ENCODE peak calls at places on chromosomes 6 and 20, in eight cellular contexts. L is neural crest cell, E is uterus, G is heart right ventricle, U is PC-3, P is breast epithelium, T is endodermal cell, Y is fibroblast of the aortic adventitia. D is an unnamed sample.
A peak's percentile ranks its signal among the peaks of the same experiment; 100 is the strongest.

GRCh38 chr6:111601875-111602274 is 3.8 kb downstream of the TRAF3IP2 start:
- DNase-seq in L (no peak), E (peak; percentile 68), G (no peak), U (no peak), P (no peak), T (no peak), Y (peak; percentile 97), D (no peak)

GRCh38 chr20:36836591-36837329 is 39.2 kb upstream of the TLDC2 start:
- DNase-seq in L (peak; percentile 66), E (no peak), G (peak; percentile 57), U (peak; percentile 64), P (no peak), T (peak; percentile 95), Y (no peak), D (no peak)

GRCh38 chr20:56202493-56203077 is 45.9 kb upstream of the MC3R start:
- DNase-seq in L (no peak), E (no peak), G (no peak), U (peak; percentile 64), P (no peak), T (no peak), Y (peak; percentile 20), D (no peak)

GRCh38 chr20:2899243-2899642 is 26.0 kb downstream of the PTPRA start:
- DNase-seq in L (no peak), E (no peak), G (no peak), U (no peak), P (no peak), T (no peak), Y (no peak), D (no peak)

GRCh38 chr6:43454290-43455033 is 886 bp downstream of the DLK2 start:
- DNase-seq in L (peak; percentile 90), E (peak; percentile 80), G (peak; percentile 87), U (peak; percentile 81), P (peak; percentile 84), T (peak; percentile 96), Y (peak; percentile 81), D (no peak)

GRCh38 chr20:50646483-50646996 is 44.8 kb downstream of the RIPOR3 start:
- DNase-seq in L (no peak), E (no peak), G (no peak), U (peak; percentile 39), P (no peak), T (no peak), Y (peak; percentile 64), D (no peak)

GRCh38 chr6:154606457-154606856 is 96.0 kb upstream of the CNKSR3 start:
- DNase-seq in L (no peak), E (no peak), G (no peak), U (no peak), P (no peak), T (no peak), Y (no peak), D (no peak)

GRCh38 chr6:5011346-5011745 is 7.5 kb upstream of the RPP40 start:
- DNase-seq in L (no peak), E (no peak), G (no peak), U (no peak), P (no peak), T (no peak), Y (no peak), D (no peak)

GRCh38 chr20:62159052-62159451 is 15.5 kb downstream of the SS18L1 start:
- DNase-seq in L (no peak), E (no peak), G (no peak), U (no peak), P (no peak), T (no peak), Y (no peak), D (no peak)

GRCh38 chr6:4870821-4871494 is 94.8 kb downstream of the CDYL start:
- DNase-seq in L (no peak), E (no peak), G (no peak), U (peak; percentile 7), P (no peak), T (no peak), Y (no peak), D (no peak)

GRCh38 chr6:14601490-14601889 is 483.9 kb downstream of the CD83 start:
- DNase-seq in L (no peak), E (no peak), G (no peak), U (no peak), P (no peak), T (no peak), Y (no peak), D (no peak)

GRCh38 chr6:132060591-132060990 is 109.4 kb upstream of the CCN2 start:
- DNase-seq in L (no peak), E (no peak), G (no peak), U (peak; percentile 82), P (no peak), T (no peak), Y (peak; percentile 56), D (no peak)

GRCh38 chr6:144405173-144405572 is 120.0 kb downstream of the UTRN start:
- DNase-seq in L (no peak), E (no peak), G (no peak), U (no peak), P (no peak), T (no peak), Y (peak; percentile 71), D (no peak)

GRCh38 chr6:155177369-155177961 is 86.3 kb upstream of the CLDN20 start:
- DNase-seq in L (peak; percentile 65), E (no peak), G (no peak), U (peak; percentile 83), P (no peak), T (peak; percentile 66), Y (peak; percentile 88), D (no peak)

GRCh38 chr6:116047173-116047933 is 13.3 kb downstream of the FRK start:
- DNase-seq in L (no peak), E (no peak), G (no peak), U (peak; percentile 26), P (no peak), T (no peak), Y (no peak), D (no peak)

GRCh38 chr20:21315138-21315537 is 12.0 kb downstream of the XRN2 start:
- DNase-seq in L (no peak), E (no peak), G (no peak), U (no peak), P (no peak), T (no peak), Y (peak; percentile 96), D (no peak)

GRCh38 chr6:66421570-66421969 is 714.5 kb upstream of the EYS start:
- DNase-seq in L (peak; percentile 30), E (no peak), G (no peak), U (peak; percentile 29), P (no peak), T (peak; percentile 66), Y (no peak), D (no peak)

GRCh38 chr6:2081155-2082138 is 164.0 kb downstream of the GMDS start:
- DNase-seq in L (no peak), E (no peak), G (no peak), U (no peak), P (no peak), T (no peak), Y (no peak), D (no peak)

GRCh38 chr20:31406115-31406514 is at the start of gene DEFB121:
- DNase-seq in L (no peak), E (no peak), G (no peak), U (no peak), P (no peak), T (no peak), Y (no peak), D (no peak)

GRCh38 chr6:153167907-153168306 is 36.8 kb upstream of the RGS17 start:
- DNase-seq in L (no peak), E (no peak), G (no peak), U (no peak), P (no peak), T (no peak), Y (no peak), D (no peak)

DNA sequence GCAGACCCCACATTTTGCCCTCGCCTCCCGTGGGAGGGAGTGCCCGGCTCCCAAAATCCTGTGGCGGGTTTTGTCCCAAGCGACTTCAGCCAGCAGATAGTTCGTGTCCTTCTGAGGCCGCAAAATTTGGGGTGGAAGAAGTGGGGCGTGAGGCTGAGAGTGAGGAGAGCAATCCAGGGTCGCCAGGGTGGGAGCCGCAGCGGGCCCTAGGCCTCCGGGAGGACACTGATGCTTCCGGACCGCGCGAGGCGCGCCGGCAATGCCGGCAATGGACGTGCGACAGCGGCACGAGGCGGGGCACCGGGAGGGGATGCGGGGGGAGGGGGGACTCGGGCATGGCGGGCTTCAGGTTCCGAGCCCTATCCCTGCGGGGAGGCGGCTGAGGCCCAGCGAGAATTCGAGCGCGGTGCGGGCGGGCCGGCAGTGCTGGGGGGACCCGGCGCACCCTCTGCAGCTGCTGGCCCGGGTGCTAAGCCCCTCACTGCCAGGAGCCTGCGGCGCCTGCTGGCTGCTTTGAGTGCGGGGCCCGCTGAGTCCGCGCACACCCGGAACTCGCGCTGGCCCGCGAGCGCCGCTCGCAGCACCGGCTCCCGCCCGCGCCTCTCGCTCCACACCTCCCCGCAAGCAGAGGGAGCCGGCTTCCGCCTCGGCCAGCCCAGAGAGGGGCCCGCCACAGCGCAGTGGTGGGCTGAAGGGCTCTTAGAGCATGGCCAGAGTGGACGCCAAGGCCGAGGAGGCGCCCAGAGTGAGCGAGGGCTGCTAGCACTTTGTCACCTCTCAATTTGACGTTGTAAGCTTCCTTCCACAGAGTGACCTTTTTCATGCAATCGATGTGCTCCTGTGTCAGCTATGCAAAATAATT is 143.8 kb downstream of the LPA start:
- DNase-seq in L (peak; percentile 83), E (peak; percentile 82), G (peak; percentile 78), U (peak; percentile 33), P (peak; percentile 83), T (peak; percentile 93), Y (peak; percentile 64), D (no peak)
- TF ChIP-seq CTCF in L (peak; percentile 45), E (peak; percentile 89), G (peak; percentile 92), U (peak; percentile 21), P (peak; percentile 85), T (no peak), Y (no peak), D (no peak)

GRCh38 chr6:107075951-107076381 is 39.3 kb downstream of the BEND3 start:
- DNase-seq in L (no peak), E (no peak), G (no peak), U (peak; percentile 11), P (no peak), T (peak; percentile 42), Y (peak; percentile 41), D (no peak)
- TF ChIP-seq CTCF in L (peak; percentile 28), E (no peak), G (peak; percentile 30), U (peak; percentile 39), P (no peak), T (peak; percentile 40), Y (peak; percentile 20), D (peak; percentile 42)

GRCh38 chr6:90478278-90478677 is 108.6 kb downstream of the MAP3K7 start:
- DNase-seq in L (no peak), E (no peak), G (no peak), U (no peak), P (no peak), T (peak; percentile 84), Y (no peak), D (no peak)
- TF ChIP-seq CTCF in L (no peak), E (no peak), G (no peak), U (no peak), P (no peak), T (peak; percentile 62), Y (no peak), D (no peak)

DNA sequence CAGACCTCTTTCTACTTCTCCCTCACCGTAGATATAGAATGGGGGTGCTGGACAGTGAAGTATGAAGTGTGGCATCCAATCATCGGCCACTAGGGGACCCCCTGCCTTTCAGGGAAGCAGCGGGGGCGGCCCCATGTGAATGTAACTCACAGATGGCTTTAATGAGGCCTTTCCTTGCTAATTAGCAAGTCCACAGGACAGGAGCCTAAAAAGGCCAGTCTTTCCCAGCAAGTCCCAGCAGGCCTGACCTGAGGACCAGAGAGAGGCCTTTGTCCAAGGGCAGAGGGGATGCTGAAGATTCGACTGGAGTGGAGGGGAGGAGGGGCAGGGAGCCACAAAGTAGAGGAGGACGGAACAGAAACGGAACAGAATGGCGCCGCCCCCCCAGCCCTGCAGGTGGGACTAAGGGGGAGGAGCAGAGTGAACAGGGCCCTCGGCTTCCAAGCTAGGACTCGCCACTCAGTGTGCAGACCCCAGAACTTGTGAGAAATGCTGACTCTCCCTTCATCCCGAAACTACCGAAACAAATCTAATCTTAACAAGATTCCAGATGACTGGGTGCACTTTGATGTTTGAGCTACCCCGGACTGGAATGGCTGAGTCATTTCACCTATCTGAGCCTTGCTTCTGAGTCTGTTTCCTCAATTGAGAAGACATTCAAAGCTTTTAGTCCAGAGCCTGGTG is 5.8 kb downstream of the C6orf132 start:
- DNase-seq in L (peak; percentile 26), E (no peak), G (no peak), U (peak; percentile 85), P (no peak), T (peak; percentile 91), Y (peak; percentile 76), D (peak; percentile 59)
- TF ChIP-seq CTCF in L (peak; percentile 53), E (no peak), G (no peak), U (no peak), P (no peak), T (peak; percentile 68), Y (peak; percentile 20), D (peak; percentile 32)